ENCODE peak calls at places on chromosomes 7 and 10, in nine cellular contexts. W, L, A, K, C, N, F, R and Q are unnamed samples.

GRCh38 chr10:61655335-61655851 is 7.3 kb upstream of the CABCOCO1 start:
- DNase-seq in L (no peak), W (no peak), K (no peak), F (no peak), R (peak), C (peak), A (no peak), N (no peak), Q (no peak)

GRCh38 chr10:33703897-33704825 is 369.7 kb upstream of the NRP1 start:
- DNase-seq in A (no peak), R (peak), F (no peak), N (no peak), W (peak), K (peak), C (peak), L (peak), Q (no peak)

GRCh38 chr10:63237396-63237795 is 104.3 kb downstream of the NRBF2 start:
- DNase-seq in R (no peak), A (no peak), K (no peak), W (peak), F (no peak), C (no peak), N (no peak), L (no peak), Q (no peak)

GRCh38 chr7:131328387-131329175 is 905 bp downstream of the MKLN1 start:
- DNase-seq in N (peak), L (no peak), F (no peak), K (no peak), A (no peak), C (peak), W (peak), R (peak), Q (no peak)

GRCh38 chr10:119669975-119670640 is 18.9 kb downstream of the BAG3 start:
- DNase-seq in C (no peak), L (no peak), F (no peak), R (no peak), A (no peak), W (no peak), K (no peak), N (no peak), Q (no peak)

GRCh38 chr7:72334066-72334465 is 78.1 kb downstream of the CALN1 start:
- DNase-seq in L (no peak), F (no peak), N (no peak), A (no peak), R (no peak), K (no peak), C (no peak), W (no peak), Q (no peak)

GRCh38 chr7:124330741-124331407 is 298.0 kb upstream of the TMEM229A start:
- DNase-seq in A (no peak), W (no peak), F (no peak), K (no peak), N (no peak), L (no peak), C (no peak), R (no peak), Q (no peak)

GRCh38 chr10:18659784-18660561 is 742 bp downstream of the ARL5B start:
- DNase-seq in K (no peak), A (no peak), N (no peak), W (peak), R (peak), C (peak), L (no peak), F (no peak), Q (no peak)

GRCh38 chr10:73888514-73888913 is 14.2 kb upstream of the CAMK2G start:
- DNase-seq in R (peak), N (no peak), C (peak), K (no peak), L (no peak), W (peak), A (no peak), F (no peak), Q (no peak)

DNA sequence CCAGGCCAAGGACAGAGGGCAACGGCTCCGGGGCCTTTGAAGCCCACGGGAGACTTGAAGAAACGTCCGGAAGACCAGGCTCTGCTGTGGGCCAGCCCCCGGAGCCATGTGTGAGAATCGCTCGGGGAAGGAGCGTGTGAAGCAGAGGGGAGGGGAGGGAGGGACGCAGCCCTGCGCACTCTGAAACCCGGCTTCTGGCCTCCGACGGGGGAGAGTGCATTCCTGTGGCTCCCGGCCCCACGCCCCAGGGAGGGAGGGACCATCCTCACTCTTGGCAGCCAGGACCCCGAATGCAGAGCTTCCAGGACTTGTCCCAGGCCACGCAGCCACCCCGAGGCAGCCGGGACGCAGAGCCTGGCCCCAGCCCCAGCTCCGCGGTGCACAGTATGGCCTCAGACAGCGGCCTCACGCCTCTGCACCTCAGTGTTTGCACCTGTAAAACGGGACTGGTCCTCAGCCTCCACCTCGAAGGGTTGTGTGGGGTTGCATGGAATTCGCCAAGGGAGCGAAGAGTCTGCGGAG is 67.4 kb downstream of the PDGFA start:
- DNase-seq in L (no peak), N (peak), C (peak), F (no peak), W (no peak), A (no peak), R (peak), K (no peak), Q (no peak)
- H3K4me3 ChIP-seq in L (no peak), N (no peak), C (no peak), F (no peak), W (no peak), A (no peak), R (peak), K (no peak), Q (no peak)

DNA sequence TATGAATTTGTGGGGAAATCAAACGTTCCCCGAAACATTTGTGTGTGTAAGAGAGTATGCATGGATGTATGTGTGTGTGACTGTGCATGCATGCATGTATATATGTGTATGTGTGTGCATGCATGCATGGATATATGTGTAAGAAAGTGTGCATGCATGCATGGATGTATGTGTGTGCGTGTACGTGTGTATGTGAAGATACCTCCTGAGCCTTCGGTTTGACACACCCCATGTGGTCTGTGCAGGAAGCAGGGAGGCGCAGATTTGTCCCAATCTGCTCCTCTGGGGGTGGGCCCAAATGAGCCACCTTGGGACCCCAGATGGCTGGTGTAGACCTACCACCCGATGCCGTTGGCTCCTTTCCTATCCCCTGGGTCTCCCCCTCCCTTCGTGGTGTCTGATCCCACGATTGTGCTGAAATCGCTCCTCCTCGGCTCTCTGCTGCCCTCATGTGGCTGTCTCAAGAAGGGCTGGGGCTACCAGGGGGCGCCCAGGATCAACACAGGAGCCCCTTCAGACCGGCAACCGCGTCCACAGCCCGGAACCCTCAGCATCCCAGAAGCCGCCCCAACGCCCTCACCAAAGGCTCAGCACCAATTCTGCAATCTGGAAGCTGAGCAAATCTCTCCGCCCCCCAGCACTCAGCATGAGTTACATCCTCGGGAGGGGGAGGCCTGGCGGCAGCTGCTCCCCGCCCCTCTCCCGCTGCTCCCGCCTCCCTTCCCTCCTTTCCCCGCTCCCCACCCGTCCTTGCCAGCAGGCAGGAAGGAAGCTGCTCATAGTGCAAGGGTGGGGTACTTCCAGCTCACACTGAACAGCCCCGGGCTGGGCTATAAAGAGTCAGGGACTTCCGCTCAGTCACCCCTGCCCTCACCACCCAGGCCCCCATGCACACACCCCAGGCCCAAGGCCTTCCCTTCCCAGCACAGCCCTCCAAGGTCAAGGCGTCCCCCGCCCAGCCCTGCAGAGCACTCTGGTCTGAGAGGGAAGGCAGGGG is 2.3 kb upstream of the NOS3 start:
- DNase-seq in F (peak), R (peak), L (peak), W (no peak), A (peak), C (peak), N (peak), K (peak), Q (no peak)
- H3K4me3 ChIP-seq in F (no peak), R (no peak), L (no peak), W (no peak), A (no peak), C (no peak), N (no peak), K (no peak), Q (no peak)

DNA sequence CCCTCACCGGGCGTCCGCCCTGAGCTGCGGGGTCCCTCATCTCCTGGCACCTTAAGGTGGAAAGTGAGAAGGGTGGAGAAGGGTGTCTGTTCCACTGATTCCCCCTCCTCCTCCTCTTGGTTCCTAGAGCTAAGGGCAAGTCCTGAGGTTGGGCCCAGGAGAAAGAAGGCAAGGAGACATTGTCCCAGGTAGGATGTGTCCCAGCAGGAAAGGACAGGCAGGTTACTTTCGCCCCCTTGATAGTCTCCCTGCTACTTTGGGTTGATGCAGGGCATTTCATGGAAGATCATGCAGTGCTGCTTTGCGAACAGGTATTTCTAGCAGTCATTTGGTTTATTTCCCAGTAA is 582 bp downstream of the STEAP2 start:
- DNase-seq in F (no peak), A (no peak), K (no peak), W (no peak), R (peak), C (no peak), L (no peak), N (no peak), Q (no peak)
- H3K4me3 ChIP-seq in F (peak), A (no peak), K (peak), W (peak), R (peak), C (peak), L (peak), N (peak), Q (peak)

DNA sequence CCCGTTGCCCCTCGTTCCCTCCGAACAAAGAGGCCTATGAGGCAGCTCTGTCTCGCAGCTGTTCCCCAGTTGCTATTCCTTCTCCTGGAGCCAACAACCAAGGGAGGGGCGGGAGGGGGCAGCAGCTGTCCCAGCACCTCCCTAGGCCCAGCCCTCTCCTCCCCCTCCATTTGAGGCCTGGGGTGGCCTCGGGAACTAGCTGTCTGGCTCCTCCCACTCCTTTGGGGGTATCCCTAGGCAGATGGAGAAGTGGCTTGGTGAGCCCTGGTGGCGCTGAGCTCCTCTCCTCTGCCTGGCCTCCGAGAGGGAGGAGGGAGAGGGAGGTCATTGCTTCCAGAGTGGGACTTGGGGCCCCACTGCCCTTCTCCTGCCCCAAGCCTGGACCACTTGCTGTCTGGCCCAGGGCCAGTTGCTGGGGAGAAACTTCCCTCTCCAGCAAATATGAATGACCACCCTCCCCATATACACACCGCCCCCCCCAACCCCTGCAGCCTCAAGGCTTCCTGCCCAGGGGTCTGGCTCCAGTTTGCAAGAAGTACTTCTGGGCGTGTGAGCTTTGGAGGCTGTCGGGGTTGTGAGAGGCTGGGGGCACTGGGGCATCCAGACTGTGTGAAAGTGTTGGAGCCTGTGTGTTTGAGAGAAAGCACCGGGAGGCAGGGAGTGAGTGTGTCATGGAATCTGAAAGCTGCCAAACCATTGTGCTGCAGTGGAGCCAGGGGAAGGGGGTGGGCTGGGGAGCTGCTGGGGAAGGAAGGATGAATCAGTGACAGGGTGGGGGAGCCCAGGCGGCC is 3.1 kb downstream of the FLNC start:
- DNase-seq in N (peak), L (peak), F (peak), A (no peak), K (no peak), W (peak), R (peak), C (peak), Q (peak)
- H3K4me3 ChIP-seq in N (peak), L (peak), F (no peak), A (no peak), K (no peak), W (no peak), R (peak), C (peak), Q (no peak)

GRCh38 chr10:48970046-48970445 is 30.4 kb upstream of the LRRC18 start:
- DNase-seq in L (no peak), A (no peak), C (no peak), K (no peak), R (no peak), F (no peak), N (no peak), W (no peak), Q (no peak)
- H3K4me3 ChIP-seq in L (no peak), A (no peak), C (no peak), K (no peak), R (no peak), F (no peak), N (no peak), W (no peak), Q (no peak)

GRCh38 chr7:100429637-100430449 is at the start of gene MEPCE:
- DNase-seq in N (peak), R (peak), W (peak), K (peak), F (peak), C (peak), L (peak), A (peak), Q (peak)

GRCh38 chr7:100430450-100431285 is 1.0 kb downstream of the MEPCE start:
- DNase-seq in A (no peak), N (no peak), C (peak), L (no peak), W (no peak), K (no peak), R (peak), F (peak), Q (no peak)

GRCh38 chr7:100432621-100433275 is 3.1 kb downstream of the MEPCE start:
- DNase-seq in K (no peak), L (no peak), R (no peak), F (peak), C (no peak), A (no peak), W (no peak), N (no peak), Q (no peak)

GRCh38 chr7:100432053-100432452 is 2.4 kb downstream of the MEPCE start:
- DNase-seq in A (no peak), R (no peak), N (no peak), L (no peak), C (no peak), F (no peak), W (no peak), K (no peak), Q (no peak)

DNA sequence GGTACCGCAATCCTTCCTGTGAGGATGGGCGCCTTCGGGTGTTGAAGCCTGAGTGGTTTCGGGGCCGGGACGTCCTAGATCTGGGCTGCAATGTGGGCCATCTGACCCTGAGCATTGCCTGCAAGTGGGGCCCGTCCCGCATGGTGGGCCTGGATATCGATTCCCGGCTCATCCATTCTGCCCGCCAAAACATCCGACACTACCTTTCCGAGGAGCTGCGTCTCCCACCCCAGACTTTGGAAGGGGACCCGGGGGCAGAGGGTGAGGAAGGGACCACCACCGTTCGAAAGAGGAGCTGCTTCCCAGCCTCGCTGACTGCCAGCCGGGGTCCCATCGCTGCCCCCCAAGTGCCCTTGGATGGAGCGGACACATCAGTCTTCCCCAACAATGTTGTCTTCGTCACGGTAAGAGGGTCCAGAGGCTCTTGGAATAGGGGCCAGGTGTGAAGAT is 1.7 kb downstream of the MEPCE start:
- DNase-seq in C (no peak), W (no peak), L (no peak), F (peak), A (no peak), N (no peak), K (no peak), R (no peak), Q (no peak)
- H3K4me3 ChIP-seq in C (peak), W (peak), L (no peak), F (no peak), A (no peak), N (no peak), K (no peak), R (peak), Q (no peak)

GRCh38 chr7:151093748-151094147 is 7.5 kb downstream of the AGAP3 start:
- DNase-seq in L (no peak), W (no peak), C (no peak), N (no peak), A (no peak), F (no peak), K (no peak), R (no peak), Q (peak)

GRCh38 chr7:151091431-151091830 is 5.2 kb downstream of the AGAP3 start:
- DNase-seq in C (peak), W (no peak), F (no peak), L (no peak), N (no peak), A (peak), R (peak), K (no peak), Q (no peak)

GRCh38 chr7:151094675-151095074 is 8.4 kb downstream of the AGAP3 start:
- DNase-seq in L (no peak), A (no peak), R (no peak), K (no peak), F (no peak), N (no peak), C (peak), W (no peak), Q (no peak)

GRCh38 chr7:151091988-151092387 is 5.7 kb downstream of the AGAP3 start:
- DNase-seq in A (no peak), K (no peak), R (no peak), W (no peak), L (no peak), N (no peak), F (no peak), C (no peak), Q (no peak)

DNA sequence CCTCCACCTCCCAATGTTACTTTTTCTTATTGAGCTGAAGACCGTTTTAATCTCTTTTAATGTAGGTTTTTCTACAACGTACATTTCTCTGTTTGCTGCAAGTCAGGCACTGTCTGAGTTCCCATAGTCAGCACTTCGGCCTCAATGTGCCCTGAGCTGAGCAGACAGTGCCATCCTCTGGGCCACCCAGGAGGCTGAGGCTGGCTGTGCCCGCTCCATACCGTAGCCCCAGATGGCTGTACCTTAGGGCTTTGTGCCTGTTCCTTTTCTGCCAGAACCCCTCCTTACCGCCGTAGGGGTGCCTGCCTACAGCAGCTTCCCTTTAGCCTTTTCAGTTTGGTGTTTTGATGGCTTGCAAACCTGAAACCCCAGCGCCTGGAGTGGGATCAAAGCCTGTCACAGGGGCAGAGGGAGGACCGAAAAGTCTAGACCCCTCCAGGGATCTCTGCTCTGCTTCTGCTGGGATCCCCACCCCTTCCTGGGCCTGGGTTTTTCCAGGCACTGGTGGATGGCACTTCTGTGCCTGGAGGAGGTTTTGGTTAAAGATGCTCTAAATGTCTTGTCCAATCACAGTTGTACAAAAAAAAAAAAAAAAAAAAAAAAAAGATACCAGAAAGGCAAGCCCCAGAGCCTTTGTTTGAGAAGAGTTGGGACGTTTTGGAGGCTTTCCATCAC is 9.0 kb downstream of the AGAP3 start:
- DNase-seq in W (no peak), K (no peak), F (no peak), L (no peak), R (no peak), N (no peak), C (no peak), A (no peak), Q (no peak)
- H3K4me3 ChIP-seq in W (no peak), K (no peak), F (no peak), L (no peak), R (no peak), N (no peak), C (no peak), A (no peak), Q (no peak)

GRCh38 chr10:113053091-113053490 is 103.0 kb downstream of the TCF7L2 start:
- DNase-seq in W (no peak), N (no peak), F (peak), K (no peak), C (peak), L (no peak), R (no peak), A (no peak), Q (no peak)
- H3K4me3 ChIP-seq in W (no peak), N (no peak), F (no peak), K (no peak), C (no peak), L (no peak), R (no peak), A (no peak), Q (no peak)